ENCODE peak calls at places on chromosome 1, in six cellular contexts. L, T, C, F, R and B are unnamed samples.

GRCh38 chr1:38235705-38236104 is 189.1 kb upstream of the POU3F1 start:
- DNase-seq in C (no peak), T (no peak), R (peak; percentile 3), L (peak; percentile 79), F (no peak), B (no peak)

GRCh38 chr1:175864183-175864582 is 120.8 kb upstream of the TNR start:
- DNase-seq in L (no peak), C (no peak), T (no peak), R (no peak), F (no peak), B (no peak)

GRCh38 chr1:169103002-169103401 is 3.5 kb upstream of the ATP1B1 start:
- DNase-seq in R (no peak), C (no peak), L (no peak), T (no peak), F (peak; percentile 16), B (no peak)

GRCh38 chr1:17875171-17875881 is 120.2 kb downstream of the ACTL8 start:
- DNase-seq in C (no peak), R (peak; percentile 83), T (no peak), F (no peak), L (peak; percentile 46), B (no peak)

GRCh38 chr1:84720275-84720780 is 30.1 kb upstream of the SSX2IP start:
- DNase-seq in L (no peak), T (no peak), C (no peak), R (no peak), F (no peak), B (no peak)

GRCh38 chr1:233721003-233721595 is 107.2 kb downstream of the KCNK1 start:
- DNase-seq in C (no peak), R (no peak), L (no peak), T (no peak), F (no peak), B (peak; percentile 26)

GRCh38 chr1:201933840-201934430 is 12.4 kb downstream of the LMOD1 start:
- DNase-seq in C (no peak), L (peak; percentile 66), F (no peak), T (no peak), R (peak; percentile 73), B (no peak)

GRCh38 chr1:213041443-213041842 is 9.6 kb upstream of the RPS6KC1 start:
- DNase-seq in T (no peak), R (peak; percentile 64), F (no peak), C (no peak), L (peak; percentile 62), B (no peak)

GRCh38 chr1:40668769-40669525 is 3.5 kb upstream of the RIMS3 start:
- DNase-seq in R (peak; percentile 77), C (peak; percentile 87), T (peak; percentile 86), L (peak; percentile 76), F (peak; percentile 91), B (peak; percentile 89)

GRCh38 chr1:226355679-226356583 is 47.0 kb upstream of the LIN9 start:
- DNase-seq in R (no peak), F (peak; percentile 42), C (no peak), L (no peak), T (no peak), B (no peak)

GRCh38 chr1:88509369-88509768 is 174.7 kb upstream of the PKN2 start:
- DNase-seq in T (no peak), R (no peak), L (peak; percentile 10), F (no peak), C (no peak), B (no peak)

GRCh38 chr1:26887125-26887524 is 3.0 kb downstream of the GPN2 start:
- DNase-seq in C (no peak), R (peak; percentile 62), F (no peak), L (peak; percentile 61), T (no peak), B (peak; percentile 16)

GRCh38 chr1:113126207-113126606 is 53.2 kb downstream of the LRIG2 start:
- DNase-seq in F (no peak), C (no peak), R (no peak), L (no peak), T (no peak), B (no peak)
- TF ChIP-seq CTCF in F (no peak), C (no peak), R (no peak), L (no peak), T (no peak), B (no peak)

GRCh38 chr1:33317354-33317753 is 3.5 kb downstream of the A3GALT2 start:
- DNase-seq in F (no peak), R (no peak), L (no peak), C (no peak), T (no peak), B (no peak)
- TF ChIP-seq CTCF in F (no peak), R (no peak), L (no peak), C (no peak), T (no peak), B (no peak)

DNA sequence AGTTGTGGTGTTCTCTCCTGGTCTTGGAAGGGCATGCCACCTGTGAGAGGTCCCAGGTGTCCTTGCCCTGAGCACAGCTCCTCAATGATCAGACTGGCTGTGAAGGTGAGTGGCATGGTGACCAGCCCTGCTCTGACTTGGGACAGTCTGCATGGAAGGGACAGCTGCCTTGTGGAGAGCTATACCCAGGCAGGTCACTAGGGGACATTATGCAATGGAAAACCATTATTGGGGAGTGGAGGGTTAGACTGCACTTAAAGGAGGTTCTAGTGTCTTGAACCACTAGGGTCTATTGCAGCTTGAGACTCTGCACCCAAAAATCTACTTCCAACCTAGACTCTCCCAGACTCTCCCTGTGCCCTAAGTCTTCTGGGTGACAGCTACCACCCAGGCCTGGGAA is 24.8 kb downstream of the FAM78B start:
- DNase-seq in T (no peak), L (no peak), F (no peak), R (no peak), C (no peak), B (no peak)
- TF ChIP-seq CTCF in T (no peak), L (no peak), F (no peak), R (no peak), C (no peak), B (no peak)

GRCh38 chr1:21898326-21899155 is 38.6 kb downstream of the HSPG2 start:
- DNase-seq in R (peak; percentile 62), T (no peak), C (no peak), F (no peak), L (peak; percentile 55), B (no peak)
- TF ChIP-seq CTCF in R (no peak), T (no peak), C (no peak), F (no peak), L (no peak), B (no peak)

DNA sequence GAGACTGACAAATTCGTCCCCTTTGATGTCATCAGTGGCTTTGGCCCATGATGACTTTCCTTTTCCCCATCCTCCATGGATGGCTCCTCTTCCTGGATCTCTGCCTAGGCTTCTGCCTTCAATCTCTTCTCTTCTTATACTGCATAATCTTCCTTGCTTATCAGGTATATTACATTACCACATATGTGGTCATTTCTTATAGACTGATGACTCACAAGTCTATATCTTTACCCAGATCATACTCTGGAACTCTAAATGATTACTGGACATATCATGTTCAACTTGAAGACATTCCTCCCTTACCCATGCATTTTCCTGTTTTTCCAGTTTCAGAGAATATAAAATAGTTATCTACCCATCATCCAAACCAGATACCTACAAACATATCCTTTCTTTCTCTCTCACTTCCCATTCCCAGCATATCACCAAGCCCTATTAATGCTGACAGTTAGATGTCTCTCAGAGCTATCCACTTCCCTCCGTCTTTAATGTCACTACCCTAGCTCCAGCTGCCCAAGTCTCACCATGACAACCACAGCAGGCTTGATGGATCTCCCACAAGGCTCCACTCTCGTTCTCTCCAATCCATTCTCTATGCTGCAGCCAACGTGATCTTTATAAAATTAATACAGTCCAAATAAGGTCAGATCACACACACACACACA is 89.8 kb upstream of the ZC3H11B start:
- DNase-seq in F (no peak), C (no peak), L (peak; percentile 38), T (no peak), R (no peak), B (no peak)
- TF ChIP-seq CTCF in F (no peak), C (no peak), L (no peak), T (no peak), R (no peak), B (no peak)